ENCODE peak calls at places on chromosomes 6 and 20, in four cellular contexts. V, U, Z and D are unnamed samples.

GRCh38 chr20:44610313-44610965 is 28.1 kb downstream of the PKIG start:
- DNase-seq in V (peak), U (no peak), Z (peak), D (no peak)

GRCh38 chr6:156942266-156942665 is 165.1 kb downstream of the ARID1B start:
- DNase-seq in V (no peak), U (no peak), Z (no peak), D (no peak)

GRCh38 chr6:64256483-64256882 is 620.9 kb downstream of the PHF3 start:
- DNase-seq in V (no peak), U (no peak), Z (no peak), D (no peak)

GRCh38 chr20:1435337-1435699 is 31.3 kb downstream of the NSFL1C start:
- DNase-seq in V (no peak), U (no peak), Z (no peak), D (no peak)

GRCh38 chr6:42393339-42393738 is 58.4 kb downstream of the TRERF1 start:
- DNase-seq in V (no peak), U (no peak), Z (no peak), D (no peak)

GRCh38 chr6:74969591-74970267 is 236.1 kb downstream of the COL12A1 start:
- DNase-seq in V (no peak), U (no peak), Z (no peak), D (no peak)

GRCh38 chr20:23152308-23152892 is 66.3 kb upstream of the CD93 start:
- DNase-seq in V (peak), U (no peak), Z (no peak), D (no peak)

GRCh38 chr6:43052842-43053544 is 658 bp downstream of the CUL7 start:
- DNase-seq in V (no peak), U (peak), Z (no peak), D (no peak)

GRCh38 chr20:1813101-1813529 is 82.1 kb upstream of the SIRPA start:
- DNase-seq in V (peak), U (no peak), Z (no peak), D (no peak)

GRCh38 chr6:36715469-36715868 is 17.8 kb downstream of the RAB44 start:
- DNase-seq in V (peak), U (no peak), Z (no peak), D (no peak)

GRCh38 chr6:71043902-71044301 is 87.0 kb upstream of the B3GAT2 start:
- DNase-seq in V (no peak), U (no peak), Z (no peak), D (no peak)

GRCh38 chr6:139540276-139540675 is 165.8 kb upstream of the CITED2 start:
- DNase-seq in V (no peak), U (no peak), Z (no peak), D (peak)

GRCh38 chr6:166282394-166283032 is 25.7 kb downstream of the PRR18 start:
- DNase-seq in V (no peak), U (no peak), Z (no peak), D (no peak)

GRCh38 chr6:152309648-152310047 is 327.5 kb downstream of the SYNE1 start:
- DNase-seq in V (no peak), U (no peak), Z (no peak), D (peak)

GRCh38 chr20:56187791-56188190 is 60.7 kb upstream of the MC3R start:
- DNase-seq in V (no peak), U (no peak), Z (no peak), D (no peak)

GRCh38 chr6:147759088-147759487 is 250.6 kb downstream of the SAMD5 start:
- DNase-seq in V (no peak), U (no peak), Z (no peak), D (no peak)

GRCh38 chr6:89792881-89793280 is 26.7 kb downstream of the MDN1 start:
- DNase-seq in V (no peak), U (peak), Z (no peak), D (peak)

GRCh38 chr20:16434087-16434664 is 139.1 kb downstream of the KIF16B start:
- DNase-seq in V (no peak), U (no peak), Z (peak), D (peak)

GRCh38 chr6:137829641-137830083 is 37.4 kb upstream of the TNFAIP3 start:
- DNase-seq in V (no peak), U (no peak), Z (no peak), D (no peak)

GRCh38 chr6:123529843-123530242 is 106.9 kb downstream of the TRDN start:
- DNase-seq in V (no peak), U (no peak), Z (no peak), D (no peak)

GRCh38 chr20:4217349-4217761 is 202.0 kb upstream of the RNF24 start:
- DNase-seq in V (no peak), U (no peak), Z (no peak), D (no peak)

GRCh38 chr6:146441907-146442306 is 101.7 kb upstream of the RAB32 start:
- DNase-seq in V (no peak), U (no peak), Z (no peak), D (no peak)

GRCh38 chr6:136527831-136528230 is 22.4 kb downstream of the MAP7 start:
- DNase-seq in V (no peak), U (no peak), Z (no peak), D (no peak)

GRCh38 chr6:117558818-117559217 is 43.5 kb downstream of the GOPC start:
- DNase-seq in V (no peak), U (no peak), Z (no peak), D (no peak)

GRCh38 chr6:33778475-33779121 is 10.3 kb downstream of the LEMD2 start:
- DNase-seq in V (no peak), U (no peak), Z (no peak), D (no peak)

GRCh38 chr6:34414999-34415858 is 10.6 kb downstream of the RPS10 start:
- DNase-seq in V (peak), U (peak), Z (no peak), D (peak)

GRCh38 chr6:124960757-124961467 is 1.3 kb upstream of the RNF217 start:
- DNase-seq in V (no peak), U (no peak), Z (no peak), D (no peak)

GRCh38 chr6:168713013-168713412 is 272.0 kb downstream of the SMOC2 start:
- DNase-seq in V (no peak), U (no peak), Z (no peak), D (peak)

DNA sequence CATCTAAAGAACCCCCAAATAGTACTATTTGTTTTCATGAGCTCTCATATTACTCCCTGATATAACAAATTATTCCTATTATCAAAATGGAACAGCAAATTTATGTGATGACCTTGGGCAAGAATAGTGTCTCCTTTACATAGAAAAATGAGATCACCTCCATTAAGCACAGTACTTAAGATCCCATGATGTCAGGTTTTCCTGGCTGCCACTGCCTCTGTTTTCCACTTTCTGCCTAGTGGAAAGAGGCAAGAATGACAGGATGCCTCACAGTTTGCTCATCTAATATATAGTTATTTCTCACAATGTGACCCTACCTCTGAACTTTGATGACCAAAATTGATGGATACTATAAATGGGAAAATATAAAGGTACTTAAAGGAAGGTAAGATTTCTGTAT is 260.1 kb upstream of the SGK1 start:
- DNase-seq in V (no peak), U (no peak), Z (no peak), D (no peak)
- TF ChIP-seq CTCF in V (no peak), U (no peak), Z (no peak), D (no peak)

GRCh38 chr6:143540192-143540591 is 28.7 kb upstream of the FUCA2 start:
- DNase-seq in V (no peak), U (no peak), Z (no peak), D (no peak)
- TF ChIP-seq CTCF in V (no peak), U (no peak), Z (no peak), D (no peak)

GRCh38 chr20:46159101-46159897 is 41.2 kb downstream of the CD40 start:
- DNase-seq in V (no peak), U (no peak), Z (no peak), D (no peak)
- TF ChIP-seq CTCF in V (no peak), U (no peak), Z (no peak), D (no peak)

DNA sequence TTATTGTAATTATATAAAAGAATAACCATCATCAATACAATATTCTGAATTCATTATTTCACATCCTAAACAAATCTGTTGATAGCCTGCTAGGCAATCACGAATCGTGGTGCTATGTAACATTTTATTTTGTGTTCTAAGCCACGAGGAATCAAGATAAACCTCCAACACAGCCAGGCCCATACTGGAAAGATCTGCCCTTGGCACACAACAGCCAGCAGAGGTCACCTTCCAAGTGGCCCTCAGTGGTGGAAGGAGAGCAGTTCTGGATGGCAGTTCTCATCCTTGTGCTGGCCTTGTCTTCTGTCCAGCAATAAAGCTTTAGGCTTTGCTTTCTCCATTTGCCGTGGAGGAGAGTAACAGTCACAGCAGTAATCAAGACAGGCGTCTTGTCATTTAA is 13.2 kb downstream of the ZNF831 start:
- DNase-seq in V (no peak), U (no peak), Z (no peak), D (no peak)
- TF ChIP-seq CTCF in V (no peak), U (no peak), Z (no peak), D (no peak)

GRCh38 chr20:63574156-63574828 is at the start of gene HELZ2:
- DNase-seq in V (peak), U (peak), Z (peak), D (peak)

GRCh38 chr20:63572071-63572787 is 1.8 kb downstream of the HELZ2 start:
- DNase-seq in V (no peak), U (no peak), Z (no peak), D (no peak)

GRCh38 chr20:63574829-63575720 is 1.0 kb upstream of the HELZ2 start:
- DNase-seq in V (no peak), U (no peak), Z (no peak), D (no peak)

GRCh38 chr20:63573739-63574131 is 304 bp downstream of the HELZ2 start:
- DNase-seq in V (no peak), U (no peak), Z (no peak), D (no peak)

GRCh38 chr20:63572788-63573738 is 976 bp downstream of the HELZ2 start:
- DNase-seq in V (no peak), U (no peak), Z (no peak), D (no peak)
- TF ChIP-seq CTCF in V (no peak), U (peak), Z (no peak), D (no peak)

DNA sequence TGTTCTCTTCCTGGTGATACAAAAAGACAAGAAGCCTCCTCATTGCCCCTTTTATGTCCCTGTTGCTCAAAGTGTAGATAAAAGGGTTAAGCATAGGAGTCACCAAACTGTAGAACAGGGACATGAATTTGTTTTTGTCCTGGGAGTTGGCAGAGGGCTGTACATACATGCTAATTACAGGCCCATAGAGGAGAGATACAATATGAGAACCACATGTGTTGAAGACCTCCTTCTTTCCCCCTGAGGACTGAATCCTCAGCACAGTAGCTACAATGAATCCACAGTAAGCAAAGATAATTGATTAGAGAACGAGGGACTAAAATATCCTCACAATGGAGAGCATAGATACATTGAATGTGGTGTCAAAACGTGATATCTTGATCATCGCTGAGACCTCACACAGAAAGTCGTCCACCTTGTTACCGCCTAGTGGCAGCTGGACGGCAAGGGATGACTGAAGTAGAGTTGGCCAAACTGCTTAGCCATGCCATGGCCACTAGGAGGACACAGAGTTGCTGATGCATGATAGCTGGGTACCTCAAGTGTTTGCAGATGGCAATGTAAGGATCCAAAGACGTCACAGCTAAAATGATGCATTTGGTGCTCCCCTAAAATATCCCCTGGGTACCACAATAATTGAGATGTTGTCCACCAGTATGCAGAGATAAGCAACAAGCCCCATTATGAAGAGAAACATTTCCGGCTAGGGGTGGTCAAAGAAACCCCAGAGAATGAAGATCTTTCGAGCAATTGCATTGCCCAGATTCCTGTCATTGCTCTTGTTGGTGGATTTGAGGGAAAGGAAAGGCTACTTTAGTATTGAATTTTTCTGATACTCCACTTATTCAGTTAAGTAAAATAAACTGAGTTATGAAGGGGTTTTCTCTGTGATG is 15.0 kb downstream of the OR2B3 start:
- DNase-seq in V (no peak), U (peak), Z (no peak), D (no peak)
- TF ChIP-seq CTCF in V (no peak), U (peak), Z (no peak), D (no peak)

GRCh38 chr6:25042599-25042936 is 106.8 kb upstream of the RIPOR2 start:
- DNase-seq in V (no peak), U (no peak), Z (no peak), D (peak)
- TF ChIP-seq CTCF in V (no peak), U (peak), Z (no peak), D (no peak)